ENCODE peak calls at places on chromosomes 5 and 9, in four cellular contexts. H is brain microvascular endothelial cell, J is omental fat pad, N is NCI-H460. Y is an unnamed sample.

GRCh38 chr5:19233573-19233972 is 754.4 kb downstream of the CDH18 start:
- DNase-seq in H (no peak), J (no peak), N (no peak), Y (no peak)

GRCh38 chr5:137752873-137753226 is 1.3 kb downstream of the HNRNPA0 start:
- DNase-seq in H (no peak), N (no peak), J (no peak), Y (peak; percentile 42)

GRCh38 chr5:40828690-40829661 is 6.0 kb downstream of the RPL37 start:
- DNase-seq in H (no peak), J (no peak), N (no peak), Y (no peak)

GRCh38 chr9:106025449-106025848 is 331.1 kb downstream of the TMEM38B start:
- DNase-seq in H (no peak), N (no peak), J (no peak), Y (no peak)

GRCh38 chr9:88219601-88220000 is 81.3 kb upstream of the SPATA31C2 start:
- DNase-seq in N (no peak), H (no peak), J (no peak), Y (no peak)

GRCh38 chr5:107646418-107646817 is 24.3 kb downstream of the EFNA5 start:
- DNase-seq in H (no peak), J (no peak), N (no peak), Y (peak; percentile 9)

GRCh38 chr5:158976035-158976434 is 123.7 kb downstream of the EBF1 start:
- DNase-seq in N (no peak), J (no peak), H (peak; percentile 47), Y (peak; percentile 81)

GRCh38 chr5:141398608-141399007 is 861 bp downstream of the PCDHGB5 start:
- DNase-seq in H (no peak), J (no peak), N (no peak), Y (no peak)

GRCh38 chr5:176620333-176620981 is 9.9 kb downstream of the SNCB start:
- DNase-seq in J (no peak), N (no peak), H (no peak), Y (peak; percentile 30)

GRCh38 chr9:126341461-126341860 is 14.8 kb downstream of the MVB12B start:
- DNase-seq in J (no peak), H (no peak), N (no peak), Y (no peak)

GRCh38 chr5:133423618-133424282 is 188.6 kb downstream of the FSTL4 start:
- DNase-seq in J (peak; percentile 49), N (peak; percentile 44), H (peak; percentile 31), Y (peak; percentile 45)

GRCh38 chr5:154714271-154714986 is 40.7 kb upstream of the LARP1 start:
- DNase-seq in H (peak; percentile 37), J (no peak), N (no peak), Y (peak; percentile 17)

GRCh38 chr5:139408191-139408590 is 4.3 kb upstream of the SPATA24 start:
- DNase-seq in N (no peak), J (no peak), H (no peak), Y (no peak)

GRCh38 chr9:97320080-97320642 is 12.7 kb downstream of the CCDC180 start:
- DNase-seq in H (no peak), N (no peak), J (no peak), Y (no peak)

GRCh38 chr5:170491479-170491878 is 12.3 kb upstream of the KCNIP1 start:
- DNase-seq in N (no peak), J (no peak), H (peak; percentile 59), Y (peak; percentile 97)

GRCh38 chr5:65926893-65927292 is 518 bp downstream of the ERBIN start:
- DNase-seq in H (no peak), J (no peak), N (no peak), Y (no peak)

GRCh38 chr5:54294097-54294667 is 16.2 kb downstream of the ARL15 start:
- DNase-seq in J (no peak), H (no peak), N (no peak), Y (no peak)

Y was measured in cardiac fibroblast.